ENCODE peak calls at places on chromosome X, in eight cellular contexts. Z is uterus, I is AG09309, W is heart right ventricle, H is kidney, P is IMR-90, J is neural progenitor cell, F is astrocyte of the spinal cord. A is an unnamed sample.

GRCh38 chrX:129940721-129941120 is 34.8 kb downstream of the UTP14A start:
- DNase-seq in P (no peak), W (no peak), H (no peak), Z (no peak), I (no peak), F (no peak), J (no peak), A (no peak)

GRCh38 chrX:130144509-130144908 is 21.1 kb downstream of the AIFM1 start:
- DNase-seq in Z (no peak), W (no peak), P (peak), I (no peak), F (no peak), J (no peak), H (no peak), A (peak)

GRCh38 chrX:48904180-48904579 is 6.5 kb downstream of the PQBP1 start:
- DNase-seq in F (no peak), W (no peak), I (no peak), P (no peak), H (peak), Z (no peak), J (no peak), A (no peak)

GRCh38 chrX:114075073-114075673 is 508.7 kb upstream of the HTR2C start:
- DNase-seq in I (no peak), F (peak), H (no peak), P (no peak), W (no peak), Z (no peak), J (no peak), A (peak)

GRCh38 chrX:131703646-131704045 is 159.8 kb downstream of the OR13H1 start:
- DNase-seq in Z (peak), J (no peak), F (no peak), H (no peak), W (no peak), I (no peak), P (no peak), A (no peak)

GRCh38 chrX:150198776-150199175 is 164.3 kb upstream of the MAMLD1 start:
- DNase-seq in Z (no peak), I (no peak), P (no peak), F (peak), H (no peak), J (no peak), W (no peak), A (no peak)

GRCh38 chrX:71533850-71534515 is 1.1 kb downstream of the OGT start:
- DNase-seq in P (peak), H (peak), I (no peak), J (peak), W (peak), Z (peak), F (peak), A (peak)

GRCh38 chrX:11259437-11259836 is 33.8 kb upstream of the AMELX start:
- DNase-seq in I (no peak), H (no peak), P (no peak), F (no peak), W (no peak), Z (no peak), J (no peak), A (no peak)

GRCh38 chrX:12899506-12899905 is 6.9 kb upstream of the TLR8 start:
- DNase-seq in F (no peak), P (no peak), J (no peak), I (no peak), H (no peak), Z (no peak), W (no peak), A (no peak)

GRCh38 chrX:12903646-12904045 is 2.8 kb upstream of the TLR8 start:
- DNase-seq in H (no peak), P (peak), I (no peak), J (no peak), Z (no peak), W (no peak), F (no peak), A (peak)

GRCh38 chrX:12896935-12897334 is 9.5 kb upstream of the TLR8 start:
- DNase-seq in Z (no peak), P (no peak), W (no peak), F (no peak), J (no peak), I (no peak), H (no peak), A (no peak)

GRCh38 chrX:12898073-12898472 is 8.3 kb upstream of the TLR8 start:
- DNase-seq in J (no peak), F (no peak), Z (no peak), H (no peak), P (no peak), W (no peak), I (no peak), A (no peak)

DNA sequence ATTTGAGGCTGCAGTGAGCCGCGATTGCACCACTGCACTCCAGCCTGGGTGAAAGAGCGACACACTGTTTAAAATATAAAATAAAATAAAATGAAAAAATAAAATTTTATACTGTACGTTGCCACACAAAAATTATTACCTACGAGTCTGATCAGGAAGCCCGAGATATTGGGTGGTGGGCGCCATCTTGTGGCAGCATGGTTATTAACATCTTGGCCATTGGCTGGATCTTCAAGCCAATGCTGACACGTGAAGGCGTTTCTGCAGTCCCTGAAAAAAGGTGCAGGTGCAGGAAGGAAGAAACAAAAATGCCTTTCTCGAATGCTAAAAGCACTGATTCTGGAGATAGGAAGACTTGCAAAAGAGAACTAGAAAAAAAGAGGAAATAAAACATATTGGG is 4.9 kb upstream of the TLR8 start:
- DNase-seq in Z (peak), H (peak), P (peak), W (peak), J (peak), I (no peak), F (peak), A (peak)
- TF ChIP-seq CTCF in Z (peak), H (peak), P (peak), W (peak), J (peak), I (peak), F (peak), A (peak)

DNA sequence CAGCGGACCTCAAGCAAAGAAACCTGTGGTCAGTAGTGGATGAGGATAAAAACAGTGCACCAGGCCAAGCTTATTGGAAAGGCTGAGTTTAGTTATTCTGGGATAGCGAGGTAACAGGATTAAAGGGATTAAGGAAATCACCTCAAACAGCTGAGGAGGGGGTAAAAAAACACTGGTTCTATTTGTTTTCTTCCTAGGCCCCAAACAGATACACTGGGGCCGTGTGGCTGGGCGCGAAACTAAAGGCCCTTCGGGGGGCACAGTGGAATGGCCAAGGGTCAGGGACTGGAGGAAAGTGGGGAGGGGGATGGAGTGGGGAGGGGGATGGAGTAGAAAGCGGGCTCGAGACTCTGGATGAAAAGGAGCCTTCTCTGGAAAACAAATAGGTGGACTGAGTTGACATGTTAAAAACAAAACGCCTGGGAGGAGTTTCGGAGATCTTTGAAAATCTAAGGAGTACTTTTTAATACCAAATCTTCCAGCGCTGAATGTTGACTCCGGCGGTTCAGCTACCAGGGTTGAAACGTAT is 2.9 kb downstream of the SOX3 start:
- DNase-seq in F (no peak), H (no peak), W (no peak), I (no peak), Z (no peak), P (no peak), J (peak), A (no peak)
- H3K4me3 ChIP-seq in F (no peak), H (no peak), W (no peak), I (no peak), Z (no peak), P (no peak), J (peak), A (no peak)

DNA sequence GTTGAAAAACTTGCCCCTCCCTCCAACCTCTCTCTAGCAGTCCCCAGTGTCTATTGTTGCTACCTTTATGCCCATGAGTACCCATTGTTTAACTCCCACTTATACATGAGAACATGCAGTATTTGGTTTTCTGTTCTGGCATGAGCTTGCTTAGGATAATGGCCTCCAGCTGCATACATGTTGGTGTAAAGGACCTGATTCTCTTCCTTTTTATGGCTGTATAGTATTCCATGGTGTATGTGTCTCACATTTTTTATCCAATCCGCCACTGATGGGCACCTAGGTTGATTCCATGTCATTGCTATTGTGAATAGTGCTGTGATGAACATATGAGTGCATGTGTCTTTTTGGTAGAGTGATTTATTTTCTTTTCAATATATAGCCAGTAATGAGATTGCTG is 50.0 kb upstream of the GPC4 start:
- DNase-seq in W (no peak), Z (no peak), P (no peak), H (no peak), J (no peak), F (no peak), I (no peak), A (no peak)
- TF ChIP-seq CTCF in W (no peak), Z (no peak), P (no peak), H (no peak), J (no peak), F (no peak), I (no peak), A (no peak)

GRCh38 chrX:125293792-125294780 is 25.6 kb upstream of the TEX13C start:
- DNase-seq in F (no peak), J (no peak), H (no peak), Z (no peak), P (no peak), I (no peak), W (no peak), A (no peak)
- H3K4me3 ChIP-seq in F (no peak), J (no peak), H (no peak), Z (no peak), P (no peak), I (no peak), W (no peak), A (no peak)

DNA sequence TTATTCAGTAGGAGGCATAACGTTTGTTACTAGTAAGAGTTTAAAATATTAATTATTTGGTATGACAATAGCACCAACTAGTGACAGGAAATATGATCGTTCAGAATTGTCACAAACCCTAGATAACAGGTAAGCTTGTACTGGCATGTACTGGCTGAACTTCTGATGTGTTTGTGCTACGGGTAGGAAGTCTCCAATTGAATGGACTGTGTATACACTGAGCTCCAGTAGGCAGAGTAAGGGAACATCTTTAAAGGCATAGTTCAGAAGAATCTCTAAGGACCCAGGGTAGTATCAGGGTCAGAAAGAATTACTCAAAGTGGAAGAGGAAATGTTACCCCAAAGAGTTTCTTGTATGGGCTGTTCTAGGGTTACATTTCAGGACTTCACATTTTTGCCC is 230.4 kb downstream of the EDA2R start:
- DNase-seq in F (no peak), J (no peak), W (no peak), Z (no peak), P (no peak), I (no peak), H (no peak), A (no peak)
- TF ChIP-seq CTCF in F (no peak), J (no peak), W (no peak), Z (no peak), P (no peak), I (no peak), H (no peak), A (no peak)

DNA sequence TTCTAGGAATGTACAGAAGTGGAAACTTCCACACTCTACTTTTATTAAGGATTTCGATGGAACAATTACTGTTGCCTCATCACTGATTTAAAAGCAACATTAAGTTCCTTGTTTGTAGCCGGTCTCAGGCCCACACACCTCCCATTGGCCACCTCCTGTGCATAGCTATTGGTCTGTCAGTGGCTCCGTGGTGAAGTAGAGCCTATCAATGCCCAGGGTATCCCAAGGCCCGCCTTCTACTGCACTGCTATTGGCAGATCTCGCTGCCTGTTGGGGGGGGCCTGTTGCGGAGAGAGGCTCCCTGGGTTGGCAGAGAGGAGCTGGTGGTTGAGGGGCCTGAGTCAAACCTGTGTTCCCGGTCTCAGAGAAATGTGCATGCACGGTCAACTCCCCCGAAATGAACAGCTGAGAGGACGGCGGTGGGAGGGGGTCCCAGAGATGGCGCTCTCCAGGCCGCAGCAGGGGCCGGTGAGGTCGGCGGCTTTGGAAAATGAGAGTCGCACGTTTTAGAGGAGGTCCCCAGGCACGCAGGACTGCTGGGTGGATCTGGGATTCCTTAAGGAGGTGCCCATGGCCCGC is 4.9 kb upstream of the ARAF start:
- DNase-seq in Z (peak), F (peak), W (peak), I (peak), H (peak), J (peak), P (peak), A (peak)
- H3K4me3 ChIP-seq in Z (peak), F (peak), W (peak), I (peak), H (peak), J (peak), P (peak), A (peak)

DNA sequence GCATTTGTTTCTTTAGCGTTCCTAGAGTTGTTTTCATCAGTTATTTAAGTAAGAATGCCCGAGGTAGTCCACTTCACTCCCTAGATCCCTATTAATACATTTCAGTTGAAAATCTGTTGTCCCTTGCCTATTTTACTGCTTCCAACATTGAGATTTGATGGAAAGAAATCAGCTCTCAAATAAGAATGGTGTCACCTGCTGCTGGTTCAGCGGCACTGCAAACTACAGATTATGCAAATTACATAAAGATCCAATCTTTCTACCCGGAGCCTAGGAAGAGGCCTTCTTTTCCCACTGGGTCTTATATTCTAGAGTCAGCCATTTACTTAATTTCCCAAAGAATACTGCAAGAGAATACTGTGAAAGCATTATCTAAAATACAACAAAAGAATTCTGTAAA is 597.6 kb upstream of the MAGEB2 start:
- DNase-seq in J (peak), W (no peak), F (no peak), I (no peak), Z (no peak), H (no peak), P (no peak), A (peak)
- TF ChIP-seq CTCF in J (peak), W (no peak), F (peak), I (peak), Z (no peak), H (no peak), P (peak), A (peak)